ENCODE peak calls at places on chromosomes 2 and 18, in seven cellular contexts. One of them, this sample, is unnamed.
A peak's percentile ranks its signal among the peaks of the same experiment; 100 is the strongest.

GRCh38 chr2:207370646-207371045 is 159.1 kb upstream of the CREB1 start:
- DNase-seq in neuronal stem cell: no peak
- DNase-seq in H9: no peak
- DNase-seq in mesenchymal stem cell: no peak
- DNase-seq in H1: no peak
- DNase-seq in mesendoderm: no peak
- DNase-seq in IMR-90: no peak
- DNase-seq in this sample: no peak

GRCh38 chr2:192444286-192444838 is 249.6 kb upstream of the TMEFF2 start:
- DNase-seq in neuronal stem cell: no peak
- DNase-seq in mesenchymal stem cell: no peak
- DNase-seq in H1: no peak
- DNase-seq in mesendoderm: no peak
- DNase-seq in IMR-90: no peak
- DNase-seq in H9: no peak
- DNase-seq in this sample: no peak

GRCh38 chr2:196336715-196337617 is 165.6 kb upstream of the STK17B start:
- DNase-seq in H1: no peak
- DNase-seq in mesendoderm: peak; percentile 36
- DNase-seq in mesenchymal stem cell: peak; percentile 56
- DNase-seq in neuronal stem cell: peak; percentile 9
- DNase-seq in H9: no peak
- DNase-seq in IMR-90: peak; percentile 58
- DNase-seq in this sample: no peak

GRCh38 chr18:11733031-11733430 is 44.0 kb downstream of the GNAL start:
- DNase-seq in mesenchymal stem cell: peak; percentile 61
- DNase-seq in H9: peak; percentile 83
- DNase-seq in mesendoderm: peak; percentile 77
- DNase-seq in neuronal stem cell: peak; percentile 72
- DNase-seq in H1: peak; percentile 54
- DNase-seq in IMR-90: peak; percentile 57
- DNase-seq in this sample: peak; percentile 72

GRCh38 chr2:216447293-216447692 is 35.0 kb downstream of the SMARCAL1 start:
- DNase-seq in H9: no peak
- DNase-seq in H1: no peak
- DNase-seq in mesenchymal stem cell: no peak
- DNase-seq in IMR-90: no peak
- DNase-seq in mesendoderm: no peak
- DNase-seq in neuronal stem cell: no peak
- DNase-seq in this sample: no peak

GRCh38 chr18:24346254-24346653 is 51.4 kb downstream of the OSBPL1A start:
- DNase-seq in mesendoderm: no peak
- DNase-seq in H1: no peak
- DNase-seq in IMR-90: no peak
- DNase-seq in H9: no peak
- DNase-seq in mesenchymal stem cell: peak; percentile 45
- DNase-seq in neuronal stem cell: no peak
- DNase-seq in this sample: no peak

GRCh38 chr2:18704224-18704623 is 114.9 kb upstream of the NT5C1B start:
- DNase-seq in mesenchymal stem cell: no peak
- DNase-seq in IMR-90: no peak
- DNase-seq in mesendoderm: no peak
- DNase-seq in H1: no peak
- DNase-seq in H9: no peak
- DNase-seq in neuronal stem cell: no peak
- DNase-seq in this sample: no peak

GRCh38 chr2:235493775-235494715 is at the start of gene AGAP1:
- DNase-seq in IMR-90: peak; percentile 80
- DNase-seq in mesendoderm: peak; percentile 91
- DNase-seq in H1: peak; percentile 56
- DNase-seq in H9: peak; percentile 88
- DNase-seq in neuronal stem cell: peak; percentile 86
- DNase-seq in mesenchymal stem cell: peak; percentile 86
- DNase-seq in this sample: peak; percentile 82

GRCh38 chr2:61793389-61793836 is 60.4 kb downstream of the FAM161A start:
- DNase-seq in H1: peak; percentile 62
- DNase-seq in IMR-90: peak; percentile 54
- DNase-seq in mesendoderm: peak; percentile 85
- DNase-seq in mesenchymal stem cell: peak; percentile 72
- DNase-seq in H9: peak; percentile 92
- DNase-seq in neuronal stem cell: peak; percentile 58
- DNase-seq in this sample: peak; percentile 87

GRCh38 chr2:26605969-26606846 is 35.0 kb downstream of the CIB4 start:
- DNase-seq in H9: peak; percentile 29
- DNase-seq in IMR-90: no peak
- DNase-seq in H1: no peak
- DNase-seq in mesenchymal stem cell: no peak
- DNase-seq in neuronal stem cell: no peak
- DNase-seq in mesendoderm: peak; percentile 30
- DNase-seq in this sample: no peak

GRCh38 chr2:187994464-187995331 is 297.0 kb upstream of the GULP1 start:
- DNase-seq in mesendoderm: peak; percentile 58
- DNase-seq in mesenchymal stem cell: peak; percentile 50
- DNase-seq in IMR-90: peak; percentile 36
- DNase-seq in H1: no peak
- DNase-seq in neuronal stem cell: no peak
- DNase-seq in H9: peak; percentile 38
- DNase-seq in this sample: peak; percentile 75

GRCh38 chr2:187553908-187554703 is at the start of gene TFPI:
- DNase-seq in IMR-90: peak; percentile 78
- DNase-seq in H1: no peak
- DNase-seq in neuronal stem cell: no peak
- DNase-seq in mesenchymal stem cell: peak; percentile 82
- DNase-seq in H9: no peak
- DNase-seq in mesendoderm: peak; percentile 66
- DNase-seq in this sample: peak; percentile 43

GRCh38 chr2:66960161-66960560 is 437.0 kb upstream of the ETAA1 start:
- DNase-seq in H9: peak; percentile 29
- DNase-seq in neuronal stem cell: no peak
- DNase-seq in mesendoderm: no peak
- DNase-seq in mesenchymal stem cell: no peak
- DNase-seq in IMR-90: no peak
- DNase-seq in H1: no peak
- DNase-seq in this sample: no peak

GRCh38 chr2:72442270-72442669 is 294.6 kb upstream of the CYP26B1 start:
- DNase-seq in IMR-90: no peak
- DNase-seq in H9: no peak
- DNase-seq in mesendoderm: no peak
- DNase-seq in mesenchymal stem cell: no peak
- DNase-seq in H1: no peak
- DNase-seq in neuronal stem cell: no peak
- DNase-seq in this sample: no peak

GRCh38 chr2:72439892-72440291 is 292.2 kb upstream of the CYP26B1 start:
- DNase-seq in neuronal stem cell: no peak
- DNase-seq in mesenchymal stem cell: no peak
- DNase-seq in mesendoderm: peak; percentile 5
- DNase-seq in H9: no peak
- DNase-seq in H1: no peak
- DNase-seq in IMR-90: no peak
- DNase-seq in this sample: no peak

GRCh38 chr2:72438364-72438763 is 290.7 kb upstream of the CYP26B1 start:
- DNase-seq in neuronal stem cell: no peak
- DNase-seq in H9: no peak
- DNase-seq in mesenchymal stem cell: no peak
- DNase-seq in H1: no peak
- DNase-seq in IMR-90: no peak
- DNase-seq in mesendoderm: no peak
- DNase-seq in this sample: no peak
- H2AK5ac ChIP-seq in neuronal stem cell: no peak overlapping the region
- H2AK5ac ChIP-seq in H9: no peak overlapping the region
- H2AK5ac ChIP-seq in mesenchymal stem cell: no peak overlapping the region
- H2AK5ac ChIP-seq in H1: no peak overlapping the region
- H2AK5ac ChIP-seq in IMR-90: no peak overlapping the region
- H2AK5ac ChIP-seq in mesendoderm: no peak overlapping the region
- H2AK5ac ChIP-seq in this sample: no peak overlapping the region

GRCh38 chr2:160562730-160563129 is 69.1 kb upstream of the RBMS1 start:
- DNase-seq in IMR-90: no peak
- DNase-seq in neuronal stem cell: no peak
- DNase-seq in mesendoderm: no peak
- DNase-seq in H1: no peak
- DNase-seq in H9: no peak
- DNase-seq in mesenchymal stem cell: no peak
- DNase-seq in this sample: no peak
- H2BK5ac ChIP-seq in IMR-90: no peak overlapping the region
- H2BK5ac ChIP-seq in neuronal stem cell: no peak overlapping the region
- H2BK5ac ChIP-seq in mesendoderm: no peak overlapping the region
- H2BK5ac ChIP-seq in H1: no peak overlapping the region
- H2BK5ac ChIP-seq in H9: no peak overlapping the region
- H2BK5ac ChIP-seq in mesenchymal stem cell: no peak overlapping the region
- H2BK5ac ChIP-seq in this sample: no peak overlapping the region

GRCh38 chr2:104849036-104849551 is 4.8 kb upstream of the POU3F3 start:
- DNase-seq in mesendoderm: no peak
- DNase-seq in mesenchymal stem cell: no peak
- DNase-seq in H9: no peak
- DNase-seq in neuronal stem cell: no peak
- DNase-seq in H1: no peak
- DNase-seq in IMR-90: no peak
- DNase-seq in this sample: no peak
- H3K27me3 ChIP-seq in mesendoderm: peaks cover 51% of the 10 kb centered on the region
- H3K27me3 ChIP-seq in mesenchymal stem cell: peaks cover 93% of the 10 kb centered on the region
- H3K27me3 ChIP-seq in H9: peaks cover 64% of the 10 kb centered on the region
- H3K27me3 ChIP-seq in neuronal stem cell: peaks cover 2% of the 10 kb centered on the region
- H3K27me3 ChIP-seq in H1: peaks cover 55% of the 10 kb centered on the region
- H3K27me3 ChIP-seq in IMR-90: peaks cover 75% of the 10 kb centered on the region
- H3K27me3 ChIP-seq in this sample: peaks cover 74% of the 10 kb centered on the region

GRCh38 chr18:260547-260946 is 7.3 kb downstream of the THOC1 start:
- DNase-seq in H1: no peak
- DNase-seq in IMR-90: no peak
- DNase-seq in mesenchymal stem cell: no peak
- DNase-seq in mesendoderm: no peak
- DNase-seq in neuronal stem cell: no peak
- DNase-seq in H9: no peak
- DNase-seq in this sample: no peak

GRCh38 chr18:267380-267687 is 513 bp downstream of the THOC1 start:
- DNase-seq in neuronal stem cell: no peak
- DNase-seq in mesendoderm: peak; percentile 70
- DNase-seq in mesenchymal stem cell: no peak
- DNase-seq in H1: no peak
- DNase-seq in IMR-90: no peak
- DNase-seq in H9: no peak
- DNase-seq in this sample: no peak

DNA sequence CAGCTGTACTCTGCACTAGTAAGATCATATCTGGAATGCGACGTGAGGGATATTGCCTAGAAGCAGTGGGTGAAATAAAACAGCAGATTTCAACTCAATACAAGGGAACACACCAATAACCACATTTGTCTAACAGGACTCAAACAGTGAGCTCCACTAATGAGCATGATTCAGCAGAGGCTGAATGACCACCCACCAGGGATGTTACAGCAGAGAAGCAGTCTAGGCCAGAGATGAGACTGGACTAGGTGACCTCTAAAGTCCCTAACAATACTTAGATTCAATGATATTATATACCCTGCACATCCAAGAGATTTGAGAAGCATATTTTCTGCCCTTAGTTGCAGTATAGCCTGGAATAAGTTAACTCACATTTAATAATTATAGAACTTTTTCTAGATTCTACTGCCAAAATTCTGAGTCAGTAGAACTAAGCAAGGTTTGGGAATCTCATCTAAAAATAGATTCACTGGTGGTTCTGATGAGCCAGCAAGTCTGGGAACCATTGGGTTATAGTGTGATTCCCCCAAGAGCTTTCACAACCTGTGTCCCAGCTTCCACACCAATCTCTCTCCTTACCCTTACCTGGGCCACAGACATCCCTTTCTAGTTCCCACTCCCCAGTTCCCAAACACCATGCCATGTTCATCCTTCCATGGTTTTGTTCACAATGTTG is 6.3 kb downstream of the THOC1 start:
- DNase-seq in neuronal stem cell: no peak
- DNase-seq in H1: no peak
- DNase-seq in H9: no peak
- DNase-seq in mesendoderm: no peak
- DNase-seq in IMR-90: peak; percentile 15
- DNase-seq in mesenchymal stem cell: no peak
- DNase-seq in this sample: no peak
- H2AK5ac ChIP-seq in neuronal stem cell: no peak overlapping the region
- H2AK5ac ChIP-seq in H1: no peak overlapping the region
- H2AK5ac ChIP-seq in H9: no peak overlapping the region
- H2AK5ac ChIP-seq in mesendoderm: no peak overlapping the region
- H2AK5ac ChIP-seq in IMR-90: no peak overlapping the region
- H2AK5ac ChIP-seq in mesenchymal stem cell: no peak overlapping the region
- H2AK5ac ChIP-seq in this sample: no peak overlapping the region

GRCh38 chr18:51656249-51656648 is 458.8 kb upstream of the MEX3C start:
- DNase-seq in mesenchymal stem cell: no peak
- DNase-seq in IMR-90: no peak
- DNase-seq in neuronal stem cell: no peak
- DNase-seq in H9: no peak
- DNase-seq in H1: no peak
- DNase-seq in mesendoderm: no peak
- DNase-seq in this sample: no peak
- H2BK5ac ChIP-seq in mesenchymal stem cell: no peak overlapping the region
- H2BK5ac ChIP-seq in IMR-90: no peak overlapping the region
- H2BK5ac ChIP-seq in neuronal stem cell: no peak overlapping the region
- H2BK5ac ChIP-seq in H9: no peak overlapping the region
- H2BK5ac ChIP-seq in H1: peak overlapping the region; percentile 63
- H2BK5ac ChIP-seq in mesendoderm: peak overlapping the region; percentile 98
- H2BK5ac ChIP-seq in this sample: no peak overlapping the region

DNA sequence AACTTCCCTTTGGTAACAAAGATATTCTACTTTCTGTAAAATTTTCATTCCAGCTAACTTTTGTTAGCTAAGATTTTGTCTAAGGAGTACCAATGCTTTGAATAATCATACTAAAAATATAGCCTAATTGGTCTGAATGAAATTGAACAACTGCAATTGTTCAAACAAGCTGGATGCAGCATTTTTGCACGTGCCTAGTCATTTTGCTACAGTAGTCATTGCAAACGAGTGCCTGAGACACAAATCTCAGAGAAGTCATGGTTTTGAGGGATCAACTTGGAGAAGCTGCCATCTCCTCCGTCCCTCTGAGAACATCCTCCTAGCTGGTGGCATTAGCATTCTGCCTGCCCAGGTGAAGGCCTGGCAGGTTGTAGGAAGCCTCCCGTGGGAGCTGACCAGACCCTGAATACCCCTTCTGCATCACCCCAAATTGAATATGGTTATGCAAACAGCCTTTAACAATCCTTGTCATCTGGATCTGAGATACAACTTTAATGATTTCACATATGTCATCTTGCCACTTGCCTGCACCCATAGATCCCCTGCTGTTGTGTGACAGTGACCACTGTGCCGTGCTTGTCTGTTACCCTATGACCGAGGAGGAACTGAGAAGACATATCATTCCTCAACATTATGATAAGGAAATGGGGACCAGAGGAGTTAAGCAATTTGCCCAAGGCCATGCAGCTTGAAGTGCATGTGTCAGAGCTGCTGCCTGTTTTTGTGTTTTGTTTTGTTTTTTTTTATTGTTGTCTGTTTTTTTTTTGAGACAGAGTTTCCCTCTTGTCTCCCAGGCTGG is 29.1 kb upstream of the MGAT4A start:
- DNase-seq in H1: no peak
- DNase-seq in neuronal stem cell: no peak
- DNase-seq in H9: no peak
- DNase-seq in IMR-90: no peak
- DNase-seq in mesenchymal stem cell: no peak
- DNase-seq in mesendoderm: no peak
- DNase-seq in this sample: peak; percentile 48
- H3K27me3 ChIP-seq in H1: no peaks in the 10 kb centered on the region
- H3K27me3 ChIP-seq in neuronal stem cell: no peaks in the 10 kb centered on the region
- H3K27me3 ChIP-seq in H9: no peaks in the 10 kb centered on the region
- H3K27me3 ChIP-seq in IMR-90: peaks cover 13% of the 10 kb centered on the region
- H3K27me3 ChIP-seq in mesenchymal stem cell: peaks cover 24% of the 10 kb centered on the region
- H3K27me3 ChIP-seq in mesendoderm: no peaks in the 10 kb centered on the region
- H3K27me3 ChIP-seq in this sample: no peaks in the 10 kb centered on the region